ENCODE peak calls at places on chromosomes 4 and X, in ten cellular contexts. E is CD4-positive, alpha-beta T cell; J is activated T-helper 1 cell treated with anti-CD3 and anti-CD28 coated beads, Interleukin-2, amount 50 U/mL, for 16 hours; B is NCI-H748 treated with DMSO at 0.1 percent for 48 hours; L is effector memory CD4-positive, alpha-beta T cell; H is NCI-H1105 treated with DMSO at 0.1 percent for 48 hours; V is NCI-H510A; W is AG10803; U is NCI-H2171; M is AG09309. X is an unnamed sample.

GRCh38 chr4:10737335-10737734 is 52.8 kb upstream of the CLNK start:
- DNase-seq in E (no peak), J (no peak), B (no peak), L (no peak), H (no peak), V (no peak), W (no peak), U (no peak), M (no peak), X (no peak)

GRCh38 chr4:33411182-33411581 is 2691.0 kb downstream of the PCDH7 start:
- DNase-seq in E (no peak), J (no peak), B (no peak), L (no peak), H (no peak), V (no peak), W (no peak), U (no peak), M (no peak), X (no peak)

GRCh38 chrX:115029869-115030564 is 12.6 kb upstream of the IL13RA2 start:
- DNase-seq in E (no peak), J (no peak), B (no peak), L (no peak), H (no peak), V (no peak), W (no peak), U (no peak), M (no peak), X (no peak)

GRCh38 chrX:115650916-115651315 is 89.9 kb downstream of the PLS3 start:
- DNase-seq in E (no peak), J (no peak), B (peak), L (no peak), H (peak), V (peak), W (peak), U (peak), M (peak), X (no peak)

GRCh38 chrX:121455890-121456289 is 408.5 kb downstream of the GLUD2 start:
- DNase-seq in E (no peak), J (no peak), B (no peak), L (no peak), H (no peak), V (no peak), W (no peak), U (no peak), M (no peak), X (no peak)

GRCh38 chr4:55291227-55291629 is 54.8 kb upstream of the SRD5A3 start:
- DNase-seq in E (no peak), J (no peak), B (no peak), L (no peak), H (no peak), V (no peak), W (peak), U (no peak), M (no peak), X (no peak)

GRCh38 chr4:12579172-12579571 is 905.0 kb downstream of the RAB28 start:
- DNase-seq in E (no peak), J (no peak), B (no peak), L (no peak), H (no peak), V (no peak), W (no peak), U (no peak), M (no peak), X (no peak)

GRCh38 chrX:19991350-19991718 is 473 bp upstream of the BCLAF3 start:
- DNase-seq in E (no peak), J (no peak), B (no peak), L (no peak), H (no peak), V (no peak), W (no peak), U (no peak), M (no peak), X (no peak)

GRCh38 chr4:145812902-145813301 is 125.7 kb downstream of the ZNF827 start:
- DNase-seq in E (no peak), J (no peak), B (no peak), L (no peak), H (no peak), V (no peak), W (no peak), U (no peak), M (no peak), X (no peak)

GRCh38 chr4:146591986-146592385 is 46.7 kb upstream of the POU4F2 start:
- DNase-seq in E (no peak), J (no peak), B (no peak), L (no peak), H (no peak), V (no peak), W (no peak), U (no peak), M (no peak), X (no peak)

GRCh38 chr4:620201-620600 is 5.2 kb upstream of the PDE6B start:
- DNase-seq in E (no peak), J (no peak), B (no peak), L (no peak), H (no peak), V (no peak), W (no peak), U (no peak), M (no peak), X (no peak)

GRCh38 chr4:108140328-108140727 is 28.4 kb downstream of the LEF1 start:
- DNase-seq in E (no peak), J (no peak), B (no peak), L (no peak), H (no peak), V (no peak), W (no peak), U (no peak), M (no peak), X (no peak)

GRCh38 chrX:38948046-38948445 is 146.8 kb downstream of the MID1IP1 start:
- DNase-seq in E (no peak), J (no peak), B (no peak), L (no peak), H (no peak), V (no peak), W (no peak), U (no peak), M (no peak), X (no peak)

GRCh38 chr4:128825226-128825625 is 15.7 kb downstream of the JADE1 start:
- DNase-seq in E (no peak), J (no peak), B (no peak), L (no peak), H (no peak), V (no peak), W (no peak), U (no peak), M (no peak), X (no peak)

GRCh38 chr4:113052379-113052951 is 3.0 kb downstream of the ANK2 start:
- DNase-seq in E (no peak), J (no peak), B (no peak), L (no peak), H (no peak), V (peak), W (peak), U (no peak), M (peak), X (no peak)

GRCh38 chrX:10602646-10603045 is 17.7 kb downstream of the MID1 start:
- DNase-seq in E (no peak), J (no peak), B (no peak), L (no peak), H (no peak), V (no peak), W (no peak), U (peak), M (no peak), X (no peak)

GRCh38 chrX:153739754-153740486 is 15.3 kb downstream of the ABCD1 start:
- DNase-seq in E (no peak), J (no peak), B (no peak), L (no peak), H (no peak), V (no peak), W (no peak), U (no peak), M (no peak), X (no peak)

GRCh38 chr4:26094076-26094475 is 180.1 kb downstream of the SMIM20 start:
- DNase-seq in E (no peak), J (no peak), B (no peak), L (no peak), H (no peak), V (no peak), W (no peak), U (no peak), M (no peak), X (no peak)

GRCh38 chrX:140762061-140762460 is 52.5 kb downstream of the LINC00632 start:
- DNase-seq in E (no peak), J (no peak), B (peak), L (no peak), H (peak), V (no peak), W (peak), U (no peak), M (no peak), X (no peak)

GRCh38 chr4:52657630-52658501 is 1.2 kb downstream of the USP46 start:
- DNase-seq in E (no peak), J (no peak), B (no peak), L (no peak), H (no peak), V (peak), W (peak), U (peak), M (no peak), X (no peak)

GRCh38 chrX:68936186-68936585 is 107.4 kb downstream of the EFNB1 start:
- DNase-seq in E (no peak), J (no peak), B (no peak), L (no peak), H (no peak), V (no peak), W (no peak), U (no peak), M (no peak), X (no peak)

GRCh38 chr4:146291313-146291712 is 77.0 kb downstream of the REELD1 start:
- DNase-seq in E (no peak), J (no peak), B (no peak), L (no peak), H (no peak), V (no peak), W (no peak), U (no peak), M (no peak), X (no peak)

GRCh38 chr4:48175328-48175727 is 41.3 kb upstream of the TXK start:
- DNase-seq in E (no peak), J (no peak), B (no peak), L (no peak), H (no peak), V (no peak), W (no peak), U (no peak), M (no peak), X (no peak)

GRCh38 chr4:76374744-76375143 is 46.2 kb downstream of the CCDC158 start:
- DNase-seq in E (no peak), J (no peak), B (no peak), L (no peak), H (no peak), V (no peak), W (no peak), U (no peak), M (no peak), X (no peak)

GRCh38 chr4:6753103-6753560 is 29.4 kb upstream of the KIAA0232 start:
- DNase-seq in E (no peak), J (no peak), B (no peak), L (no peak), H (no peak), V (no peak), W (no peak), U (no peak), M (no peak), X (no peak)

GRCh38 chrX:2552621-2553297 is 52.0 kb upstream of the DHRSX start:
- DNase-seq in E (no peak), J (no peak), B (no peak), L (no peak), H (no peak), V (no peak), W (peak), U (no peak), M (peak), X (no peak)

GRCh38 chrX:154748712-154749339 is 2.1 kb downstream of the GAB3 start:
- DNase-seq in E (peak), J (peak), B (peak), L (no peak), H (peak), V (no peak), W (no peak), U (no peak), M (no peak), X (peak)

GRCh38 chr4:88296413-88297052 is 12.2 kb upstream of the PPM1K start:
- DNase-seq in E (no peak), J (no peak), B (no peak), L (no peak), H (no peak), V (no peak), W (no peak), U (no peak), M (no peak), X (no peak)

GRCh38 chr4:80265571-80266266 is 745 bp upstream of the FGF5 start:
- DNase-seq in E (no peak), J (no peak), B (no peak), L (no peak), H (peak), V (no peak), W (peak), U (no peak), M (peak), X (no peak)

GRCh38 chr4:41609851-41610250 is 71.9 kb downstream of the LIMCH1 start:
- DNase-seq in E (no peak), J (no peak), B (no peak), L (no peak), H (no peak), V (no peak), W (no peak), U (no peak), M (no peak), X (no peak)

X was measured in central memory CD8-positive, alpha-beta T cell.